ENCODE peak calls at places on chromosomes 7 and 10, in seven cellular contexts. One of them, this sample, is unnamed.
A peak's percentile ranks its signal among the peaks of the same experiment; 100 is the strongest.

GRCh38 chr10:24315211-24315610 is 106.3 kb downstream of the KIAA1217 start:
- DNase-seq in GM12891: no peak
- DNase-seq in H1: no peak
- DNase-seq in K562: no peak
- DNase-seq in SK-N-SH: no peak
- DNase-seq in HepG2: no peak
- DNase-seq in GM12878: no peak
- DNase-seq in this sample: no peak

GRCh38 chr10:29957887-29958330 is 101.5 kb downstream of the JCAD start:
- DNase-seq in GM12891: no peak
- DNase-seq in H1: no peak
- DNase-seq in K562: no peak
- DNase-seq in SK-N-SH: no peak
- DNase-seq in HepG2: no peak
- DNase-seq in GM12878: no peak
- DNase-seq in this sample: no peak

GRCh38 chr10:17430647-17431355 is 23.6 kb downstream of the ST8SIA6 start:
- DNase-seq in GM12891: no peak
- DNase-seq in H1: peak; percentile 83
- DNase-seq in K562: peak; percentile 51
- DNase-seq in SK-N-SH: peak; percentile 61
- DNase-seq in HepG2: peak; percentile 30
- DNase-seq in GM12878: no peak
- DNase-seq in this sample: no peak

GRCh38 chr10:24463683-24464426 is 254.9 kb downstream of the KIAA1217 start:
- DNase-seq in GM12891: no peak
- DNase-seq in H1: no peak
- DNase-seq in K562: no peak
- DNase-seq in SK-N-SH: no peak
- DNase-seq in HepG2: no peak
- DNase-seq in GM12878: no peak
- DNase-seq in this sample: no peak

GRCh38 chr10:120981601-120982381 is 130.6 kb downstream of the WDR11 start:
- DNase-seq in GM12891: no peak
- DNase-seq in H1: no peak
- DNase-seq in K562: no peak
- DNase-seq in SK-N-SH: no peak
- DNase-seq in HepG2: no peak
- DNase-seq in GM12878: no peak
- DNase-seq in this sample: no peak

GRCh38 chr10:71431945-71432905 is 35.5 kb downstream of the CDH23 start:
- DNase-seq in GM12891: no peak
- DNase-seq in H1: peak; percentile 43
- DNase-seq in K562: peak; percentile 48
- DNase-seq in SK-N-SH: peak; percentile 34
- DNase-seq in HepG2: no peak
- DNase-seq in GM12878: no peak
- DNase-seq in this sample: no peak

GRCh38 chr10:35561670-35562069 is 43.5 kb upstream of the GJD4 start:
- DNase-seq in GM12891: no peak
- DNase-seq in H1: peak; percentile 35
- DNase-seq in K562: no peak
- DNase-seq in SK-N-SH: no peak
- DNase-seq in HepG2: no peak
- DNase-seq in GM12878: no peak
- DNase-seq in this sample: no peak

GRCh38 chr10:34690403-34691049 is 124.6 kb downstream of the PARD3 start:
- DNase-seq in GM12891: no peak
- DNase-seq in H1: no peak
- DNase-seq in K562: no peak
- DNase-seq in SK-N-SH: no peak
- DNase-seq in HepG2: no peak
- DNase-seq in GM12878: no peak
- DNase-seq in this sample: no peak

GRCh38 chr7:134845461-134845860 is 66.0 kb downstream of the CALD1 start:
- DNase-seq in GM12891: no peak
- DNase-seq in H1: no peak
- DNase-seq in K562: peak; percentile 21
- DNase-seq in SK-N-SH: no peak
- DNase-seq in HepG2: peak; percentile 74
- DNase-seq in GM12878: peak; percentile 7
- DNase-seq in this sample: no peak

GRCh38 chr10:31064334-31064733 is 32.7 kb upstream of the ZNF438 start:
- DNase-seq in GM12891: no peak
- DNase-seq in H1: no peak
- DNase-seq in K562: no peak
- DNase-seq in SK-N-SH: no peak
- DNase-seq in HepG2: no peak
- DNase-seq in GM12878: no peak
- DNase-seq in this sample: no peak

GRCh38 chr7:96316949-96317348 is 4.9 kb downstream of the SLC25A13 start:
- DNase-seq in GM12891: no peak
- DNase-seq in H1: no peak
- DNase-seq in K562: no peak
- DNase-seq in SK-N-SH: no peak
- DNase-seq in HepG2: no peak
- DNase-seq in GM12878: no peak
- DNase-seq in this sample: no peak

GRCh38 chr10:31153692-31154091 is 122.0 kb upstream of the ZNF438 start:
- DNase-seq in GM12891: no peak
- DNase-seq in H1: no peak
- DNase-seq in K562: no peak
- DNase-seq in SK-N-SH: no peak
- DNase-seq in HepG2: no peak
- DNase-seq in GM12878: no peak
- DNase-seq in this sample: no peak

GRCh38 chr7:142626420-142627035 is 122.7 kb upstream of the PRSS1 start:
- DNase-seq in GM12891: peak; percentile 13
- DNase-seq in H1: peak; percentile 94
- DNase-seq in K562: peak; percentile 65
- DNase-seq in SK-N-SH: peak; percentile 52
- DNase-seq in HepG2: peak; percentile 25
- DNase-seq in GM12878: no peak
- DNase-seq in this sample: no peak

GRCh38 chr7:11452491-11452890 is 379.5 kb downstream of the THSD7A start:
- DNase-seq in GM12891: no peak
- DNase-seq in H1: no peak
- DNase-seq in K562: no peak
- DNase-seq in SK-N-SH: no peak
- DNase-seq in HepG2: no peak
- DNase-seq in GM12878: no peak
- DNase-seq in this sample: no peak

GRCh38 chr10:17512341-17513001 is 58.1 kb upstream of the ST8SIA6 start:
- DNase-seq in GM12891: no peak
- DNase-seq in H1: no peak
- DNase-seq in K562: no peak
- DNase-seq in SK-N-SH: no peak
- DNase-seq in HepG2: no peak
- DNase-seq in GM12878: no peak
- DNase-seq in this sample: no peak

GRCh38 chr10:52318822-52319464 is 4.9 kb downstream of the DKK1 start:
- DNase-seq in GM12891: no peak
- DNase-seq in H1: no peak
- DNase-seq in K562: no peak
- DNase-seq in SK-N-SH: no peak
- DNase-seq in HepG2: peak; percentile 69
- DNase-seq in GM12878: no peak
- DNase-seq in this sample: no peak

GRCh38 chr7:41097501-41097900 is 605.4 kb downstream of the INHBA start:
- DNase-seq in GM12891: no peak
- DNase-seq in H1: no peak
- DNase-seq in K562: no peak
- DNase-seq in SK-N-SH: no peak
- DNase-seq in HepG2: no peak
- DNase-seq in GM12878: no peak
- DNase-seq in this sample: no peak

GRCh38 chr10:51832652-51833383 is 133.4 kb upstream of the CSTF2T start:
- DNase-seq in GM12891: no peak
- DNase-seq in H1: no peak
- DNase-seq in K562: no peak
- DNase-seq in SK-N-SH: no peak
- DNase-seq in HepG2: peak; percentile 44
- DNase-seq in GM12878: peak; percentile 8
- DNase-seq in this sample: no peak

GRCh38 chr10:68871731-68872342 is 29.3 kb upstream of the DDX50 start:
- DNase-seq in GM12891: no peak
- DNase-seq in H1: no peak
- DNase-seq in K562: no peak
- DNase-seq in SK-N-SH: peak; percentile 62
- DNase-seq in HepG2: peak; percentile 46
- DNase-seq in GM12878: no peak
- DNase-seq in this sample: no peak

GRCh38 chr7:129431911-129432643 is 2.2 kb upstream of the STRIP2 start:
- DNase-seq in GM12891: no peak
- DNase-seq in H1: no peak
- DNase-seq in K562: no peak
- DNase-seq in SK-N-SH: peak; percentile 37
- DNase-seq in HepG2: no peak
- DNase-seq in GM12878: no peak
- DNase-seq in this sample: no peak

GRCh38 chr7:5083291-5083690 is 37.6 kb downstream of the RBAK start:
- DNase-seq in GM12891: no peak
- DNase-seq in H1: no peak
- DNase-seq in K562: peak; percentile 39
- DNase-seq in SK-N-SH: peak; percentile 63
- DNase-seq in HepG2: no peak
- DNase-seq in GM12878: no peak
- DNase-seq in this sample: no peak
- TF ChIP-seq TAF1 in GM12891: no peak
- TF ChIP-seq TAF1 in H1: no peak
- TF ChIP-seq TAF1 in K562: no peak
- TF ChIP-seq TAF1 in SK-N-SH: no peak
- TF ChIP-seq TAF1 in HepG2: no peak
- TF ChIP-seq TAF1 in GM12878: no peak
- TF ChIP-seq TAF1 in this sample: no peak

DNA sequence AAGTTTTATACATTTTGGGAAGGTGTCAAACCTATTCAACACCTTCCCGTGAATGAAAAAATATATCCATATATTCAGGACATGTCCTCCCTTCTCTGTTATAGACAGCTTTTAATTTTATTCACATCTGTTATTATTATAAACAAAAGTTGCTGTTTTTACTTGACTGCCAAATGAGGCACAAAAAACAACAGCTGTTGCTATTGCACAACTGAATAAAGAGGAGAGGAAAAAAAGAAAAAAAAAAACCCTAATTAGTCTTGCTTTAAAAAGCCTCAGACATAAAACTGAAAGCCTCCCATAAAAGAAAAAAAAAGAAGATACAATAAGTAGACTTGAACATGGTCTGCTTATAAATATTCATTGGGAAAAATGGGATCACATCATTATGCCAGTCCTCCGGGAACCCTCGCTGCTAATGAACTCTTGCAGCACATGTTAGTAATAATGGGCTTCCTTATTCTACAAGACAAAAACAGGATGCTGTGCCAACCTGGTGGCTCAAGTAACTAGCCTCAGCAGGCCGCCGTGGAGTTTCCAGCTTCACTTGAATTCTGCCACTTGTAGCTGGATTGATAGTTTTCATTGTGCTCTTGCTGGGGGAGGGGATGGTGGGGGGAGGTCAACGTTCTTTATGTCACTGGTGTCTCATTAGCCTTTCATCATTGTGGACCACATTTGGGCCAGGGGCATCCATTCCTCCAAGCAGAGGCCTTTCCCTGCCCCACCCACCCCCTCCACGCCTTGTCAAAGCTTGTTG is 153.6 kb downstream of the BMPER start:
- DNase-seq in GM12891: no peak
- DNase-seq in H1: no peak
- DNase-seq in K562: no peak
- DNase-seq in SK-N-SH: no peak
- DNase-seq in HepG2: no peak
- DNase-seq in GM12878: no peak
- DNase-seq in this sample: no peak
- TF ChIP-seq POLR2AphosphoS5 in GM12891: no peak
- TF ChIP-seq POLR2AphosphoS5 in H1: no peak
- TF ChIP-seq POLR2AphosphoS5 in K562: no peak
- TF ChIP-seq POLR2AphosphoS5 in SK-N-SH: no peak
- TF ChIP-seq POLR2AphosphoS5 in HepG2: no peak
- TF ChIP-seq POLR2AphosphoS5 in GM12878: no peak
- TF ChIP-seq POLR2AphosphoS5 in this sample: no peak

GRCh38 chr7:55140221-55140980 is 121.6 kb downstream of the EGFR start:
- DNase-seq in GM12891: no peak
- DNase-seq in H1: no peak
- DNase-seq in K562: no peak
- DNase-seq in SK-N-SH: no peak
- DNase-seq in HepG2: no peak
- DNase-seq in GM12878: peak; percentile 63
- DNase-seq in this sample: no peak
- TF ChIP-seq TAF1 in GM12891: no peak
- TF ChIP-seq TAF1 in H1: no peak
- TF ChIP-seq TAF1 in K562: no peak
- TF ChIP-seq TAF1 in SK-N-SH: no peak
- TF ChIP-seq TAF1 in HepG2: no peak
- TF ChIP-seq TAF1 in GM12878: no peak
- TF ChIP-seq TAF1 in this sample: no peak

GRCh38 chr10:124300735-124301134 is 118.0 kb downstream of the OAT start:
- DNase-seq in GM12891: no peak
- DNase-seq in H1: no peak
- DNase-seq in K562: no peak
- DNase-seq in SK-N-SH: no peak
- DNase-seq in HepG2: no peak
- DNase-seq in GM12878: no peak
- DNase-seq in this sample: no peak
- TF ChIP-seq POLR2AphosphoS5 in GM12891: no peak
- TF ChIP-seq POLR2AphosphoS5 in H1: no peak
- TF ChIP-seq POLR2AphosphoS5 in K562: no peak
- TF ChIP-seq POLR2AphosphoS5 in SK-N-SH: no peak
- TF ChIP-seq POLR2AphosphoS5 in HepG2: no peak
- TF ChIP-seq POLR2AphosphoS5 in GM12878: no peak
- TF ChIP-seq POLR2AphosphoS5 in this sample: no peak